ENCODE peak calls at places on chromosomes 11 and 22, in seven cellular contexts. Y is body of pancreas, E is kidney, L is tibial nerve, P is cardiac muscle cell, B is BE2C, U is tibial artery. Q is an unnamed sample.

GRCh38 chr11:26204839-26205238 is 127.1 kb upstream of the ANO3 start:
- DNase-seq in Y (no peak), E (no peak), L (no peak), P (no peak), B (no peak), U (no peak), Q (no peak)

GRCh38 chr11:1604711-1605110 is 3.6 kb downstream of the KRTAP5-3 start:
- DNase-seq in Y (no peak), E (peak), L (no peak), P (no peak), B (no peak), U (no peak), Q (no peak)

GRCh38 chr22:49677495-49677889 is 150.2 kb downstream of the BRD1 start:
- DNase-seq in Y (no peak), E (peak), L (no peak), P (no peak), B (no peak), U (no peak), Q (no peak)

GRCh38 chr22:20061481-20061861 is 18.6 kb upstream of the DGCR8 start:
- DNase-seq in Y (no peak), E (no peak), L (no peak), P (peak), B (no peak), U (no peak), Q (no peak)

GRCh38 chr11:79396674-79397073 is 44.2 kb downstream of the TENM4 start:
- DNase-seq in Y (no peak), E (no peak), L (no peak), P (no peak), B (no peak), U (no peak), Q (no peak)

GRCh38 chr11:61870429-61871039 is 20.8 kb downstream of the FADS3 start:
- DNase-seq in Y (no peak), E (no peak), L (no peak), P (peak), B (no peak), U (no peak), Q (no peak)

GRCh38 chr11:10856689-10857603 is 907 bp downstream of the ZBED5 start:
- DNase-seq in Y (peak), E (no peak), L (no peak), P (peak), B (peak), U (peak), Q (peak)

GRCh38 chr11:103888541-103888951 is 147.9 kb upstream of the DDI1 start:
- DNase-seq in Y (no peak), E (no peak), L (no peak), P (no peak), B (no peak), U (no peak), Q (no peak)

GRCh38 chr22:48705159-48705916 is 1122.3 kb downstream of the BRD1 start:
- DNase-seq in Y (no peak), E (peak), L (no peak), P (no peak), B (no peak), U (no peak), Q (no peak)

GRCh38 chr11:118232659-118233058 is 7.8 kb upstream of the JAML start:
- DNase-seq in Y (no peak), E (no peak), L (no peak), P (no peak), B (no peak), U (no peak), Q (no peak)

GRCh38 chr11:86152006-86152862 is 83.3 kb upstream of the PICALM start:
- DNase-seq in Y (peak), E (no peak), L (no peak), P (peak), B (no peak), U (no peak), Q (no peak)

GRCh38 chr11:120324932-120325810 is at the start of gene TLCD5:
- DNase-seq in Y (peak), E (peak), L (peak), P (peak), B (peak), U (peak), Q (peak)

GRCh38 chr22:46246178-46246577 is 3.9 kb downstream of the CDPF1 start:
- DNase-seq in Y (no peak), E (no peak), L (no peak), P (no peak), B (no peak), U (no peak), Q (no peak)

GRCh38 chr11:33773399-33774355 is 643 bp downstream of the FBXO3 start:
- DNase-seq in Y (no peak), E (no peak), L (no peak), P (no peak), B (no peak), U (peak), Q (no peak)

GRCh38 chr11:31045335-31045734 is 324.2 kb downstream of the DCDC1 start:
- DNase-seq in Y (no peak), E (no peak), L (no peak), P (peak), B (no peak), U (no peak), Q (no peak)

GRCh38 chr11:110182886-110183285 is 89.7 kb downstream of the ZC3H12C start:
- DNase-seq in Y (no peak), E (no peak), L (no peak), P (peak), B (no peak), U (no peak), Q (no peak)

GRCh38 chr11:59754494-59754858 is 700 bp upstream of the STX3 start:
- DNase-seq in Y (peak), E (no peak), L (no peak), P (no peak), B (no peak), U (no peak), Q (no peak)

GRCh38 chr11:119671561-119672015 is 57.4 kb downstream of the NECTIN1 start:
- DNase-seq in Y (no peak), E (no peak), L (no peak), P (peak), B (peak), U (no peak), Q (no peak)

GRCh38 chr11:92393218-92393617 is 168.6 kb downstream of the FAT3 start:
- DNase-seq in Y (no peak), E (no peak), L (no peak), P (no peak), B (no peak), U (no peak), Q (peak)

GRCh38 chr22:29469755-29470154 is 10.3 kb upstream of the NEFH start:
- DNase-seq in Y (no peak), E (no peak), L (no peak), P (no peak), B (no peak), U (no peak), Q (no peak)

GRCh38 chr22:44642096-44642644 is 59.8 kb upstream of the PRR5 start:
- DNase-seq in Y (no peak), E (peak), L (no peak), P (peak), B (no peak), U (no peak), Q (no peak)

GRCh38 chr11:82718307-82718706 is 15.4 kb downstream of the FAM181B start:
- DNase-seq in Y (peak), E (no peak), L (no peak), P (peak), B (peak), U (no peak), Q (no peak)

GRCh38 chr11:67416416-67417335 is 1.2 kb downstream of the CARNS1 start:
- DNase-seq in Y (peak), E (no peak), L (no peak), P (peak), B (no peak), U (peak), Q (no peak)

GRCh38 chr11:125165111-125165663 is 636 bp downstream of the PKNOX2 start:
- DNase-seq in Y (peak), E (peak), L (no peak), P (peak), B (peak), U (peak), Q (no peak)

GRCh38 chr22:25110596-25110845 is 89.1 kb upstream of the CRYBB3 start:
- DNase-seq in Y (no peak), E (no peak), L (no peak), P (no peak), B (no peak), U (no peak), Q (no peak)

GRCh38 chr11:115207916-115208315 is 296.3 kb downstream of the CADM1 start:
- DNase-seq in Y (no peak), E (no peak), L (no peak), P (no peak), B (no peak), U (no peak), Q (no peak)

GRCh38 chr22:29912141-29912540 is 29.2 kb downstream of the MTMR3 start:
- DNase-seq in Y (no peak), E (no peak), L (no peak), P (no peak), B (no peak), U (no peak), Q (no peak)

DNA sequence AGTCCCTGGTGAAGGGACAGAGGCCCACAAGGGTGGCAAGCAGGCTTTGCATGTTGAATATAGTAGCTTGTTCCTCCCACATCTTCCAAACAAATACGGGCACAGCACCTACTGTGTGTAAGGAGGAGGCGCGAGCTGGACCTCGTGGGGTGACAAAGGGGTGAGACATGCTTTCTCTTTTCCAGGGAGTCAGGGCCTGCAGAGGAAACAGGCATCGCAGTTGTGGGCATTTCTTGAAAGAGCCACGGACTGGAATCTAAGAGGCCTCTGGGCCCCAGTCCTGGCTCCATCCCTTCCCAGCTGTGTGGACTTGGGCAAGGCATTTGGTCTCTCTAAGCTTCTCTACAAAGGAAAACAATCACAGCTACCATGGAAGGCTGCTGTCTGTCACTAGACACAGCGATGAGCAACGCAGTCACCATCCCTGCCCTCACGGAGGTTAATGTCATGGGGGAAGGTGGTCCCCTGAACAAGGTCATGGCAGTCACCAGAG is 13.0 kb upstream of the CDC42EP1 start:
- DNase-seq in Y (no peak), E (no peak), L (no peak), P (peak), B (no peak), U (no peak), Q (no peak)
- H3K4me3 ChIP-seq in Y (no peak), E (no peak), L (no peak), P (no peak), B (no peak), U (no peak), Q (no peak)

DNA sequence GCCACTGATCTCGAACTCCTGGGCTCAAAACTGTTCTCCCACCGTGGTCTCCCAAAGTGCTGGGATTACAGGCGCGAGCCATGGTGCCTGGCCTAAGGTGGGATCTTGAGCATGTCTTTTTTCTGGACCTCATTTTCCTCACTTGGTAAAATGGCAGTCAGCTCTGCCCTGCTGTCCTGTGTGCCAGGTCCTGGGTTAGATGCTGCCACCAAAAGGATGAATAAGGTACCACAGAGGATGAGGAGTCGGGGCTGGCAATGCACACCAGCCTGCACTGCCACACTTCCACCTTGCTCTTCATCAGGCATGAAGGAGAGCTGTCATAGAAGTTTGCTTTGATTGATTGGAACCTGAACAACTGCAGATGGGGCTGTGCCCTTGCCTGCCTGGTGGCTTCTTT is 32.3 kb downstream of the ACO2 start:
- DNase-seq in Y (no peak), E (no peak), L (no peak), P (no peak), B (peak), U (no peak), Q (peak)
- TF ChIP-seq CTCF in Y (no peak), E (peak), L (no peak), P (peak), B (peak), U (no peak), Q (peak)

GRCh38 chr11:131471976-131472375 is 101.6 kb downstream of the NTM start:
- DNase-seq in Y (no peak), E (no peak), L (no peak), P (no peak), B (no peak), U (no peak), Q (no peak)

GRCh38 chr11:131468565-131468964 is 98.2 kb downstream of the NTM start:
- DNase-seq in Y (no peak), E (no peak), L (no peak), P (peak), B (no peak), U (no peak), Q (no peak)

GRCh38 chr11:131473510-131473909 is 103.1 kb downstream of the NTM start:
- DNase-seq in Y (no peak), E (no peak), L (no peak), P (no peak), B (no peak), U (no peak), Q (no peak)

GRCh38 chr11:131467645-131468270 is 97.3 kb downstream of the NTM start:
- DNase-seq in Y (no peak), E (no peak), L (no peak), P (no peak), B (no peak), U (no peak), Q (no peak)

DNA sequence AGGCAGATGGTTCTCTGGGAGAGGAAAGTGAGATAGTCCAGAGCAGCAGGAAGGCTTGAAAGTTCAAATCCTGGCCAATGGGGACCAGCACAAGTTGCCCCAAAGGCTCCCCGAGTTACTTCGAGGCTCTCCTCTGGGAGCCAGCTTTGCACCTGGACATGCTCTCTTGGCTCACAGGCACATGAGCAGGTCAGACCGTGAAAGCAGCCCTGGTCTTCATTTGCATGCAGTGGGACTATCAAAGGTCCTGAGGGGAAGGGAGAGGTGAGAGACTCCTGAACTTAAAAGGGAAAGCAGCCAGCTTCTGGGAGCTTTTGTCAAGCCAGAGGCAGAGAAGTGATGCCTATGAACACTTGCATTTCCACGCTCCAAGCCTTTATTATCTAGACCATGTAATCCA is 100.1 kb downstream of the NTM start:
- DNase-seq in Y (no peak), E (no peak), L (no peak), P (no peak), B (no peak), U (no peak), Q (no peak)
- H3K4me3 ChIP-seq in Y (no peak), E (no peak), L (no peak), P (no peak), B (no peak), U (no peak), Q (no peak)

GRCh38 chr22:22788460-22789037 is 99.1 kb upstream of the IGLL5 start:
- DNase-seq in Y (no peak), E (no peak), L (no peak), P (no peak), B (no peak), U (no peak), Q (no peak)

GRCh38 chr22:22786301-22787115 is 101.1 kb upstream of the IGLL5 start:
- DNase-seq in Y (no peak), E (no peak), L (no peak), P (no peak), B (no peak), U (no peak), Q (no peak)

GRCh38 chr22:22789233-22789921 is 98.2 kb upstream of the IGLL5 start:
- DNase-seq in Y (no peak), E (no peak), L (no peak), P (no peak), B (no peak), U (no peak), Q (no peak)

GRCh38 chr22:22787151-22787550 is 100.5 kb upstream of the IGLL5 start:
- DNase-seq in Y (no peak), E (no peak), L (no peak), P (no peak), B (no peak), U (no peak), Q (no peak)

DNA sequence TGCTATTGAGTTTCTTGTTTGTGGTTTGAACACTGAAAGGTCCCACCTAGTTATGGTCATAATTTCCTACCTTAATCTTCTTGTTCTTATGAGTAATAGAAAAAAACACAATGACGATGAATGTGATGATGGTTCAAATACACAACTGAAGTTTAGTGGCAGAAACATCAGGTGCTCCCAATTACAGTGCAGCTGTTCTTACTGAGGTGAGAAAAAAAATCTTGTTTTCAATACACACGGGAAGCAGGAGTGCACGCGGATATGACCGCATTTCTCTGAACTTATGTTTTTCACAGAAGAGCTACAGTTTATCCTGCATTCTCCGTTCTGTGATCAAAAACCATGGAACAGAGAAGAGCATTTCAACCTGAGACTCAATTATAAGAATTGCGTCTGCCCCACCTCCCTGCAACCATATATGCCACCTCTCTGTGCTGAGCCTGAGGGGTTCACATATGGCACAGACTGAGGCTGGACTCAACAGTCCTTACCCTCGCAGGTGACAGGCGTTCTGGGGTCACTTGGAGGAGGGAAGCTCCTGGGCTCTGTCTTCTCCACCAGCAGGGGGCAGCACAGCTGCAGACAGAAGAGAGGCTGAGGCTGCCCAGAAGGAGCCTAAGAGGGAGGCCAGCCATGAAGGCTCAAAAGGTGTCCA is 99.7 kb upstream of the IGLL5 start:
- DNase-seq in Y (peak), E (peak), L (peak), P (peak), B (peak), U (peak), Q (peak)
- TF ChIP-seq CTCF in Y (peak), E (peak), L (peak), P (peak), B (peak), U (peak), Q (peak)

Q was measured in WERI-Rb-1.